ENCODE peak calls at places on chromosomes 3 and 15, in ten cellular contexts. H, C, F, N, W, A, L, D, B and I are unnamed samples.

GRCh38 chr15:87369269-87369668 is 887.3 kb downstream of the NTRK3 start:
- DNase-seq in H (no peak), C (no peak), F (no peak), N (peak; percentile 50), W (no peak), A (no peak), L (no peak), D (no peak), B (no peak), I (peak; percentile 60)

GRCh38 chr15:58985443-58985842 is 2.0 kb upstream of the RNF111 start:
- DNase-seq in H (no peak), C (no peak), F (no peak), N (no peak), W (peak; percentile 60), A (no peak), L (no peak), D (no peak), B (peak; percentile 50), I (peak; percentile 73)

GRCh38 chr3:10026084-10026890 is at the start of gene FANCD2:
- DNase-seq in H (peak; percentile 76), C (peak; percentile 80), F (peak; percentile 16), N (peak; percentile 86), W (peak; percentile 89), A (peak; percentile 90), L (peak; percentile 96), D (peak; percentile 97), B (peak; percentile 92), I (peak; percentile 93)

GRCh38 chr3:50602675-50603191 is 8.8 kb downstream of the CISH start:
- DNase-seq in H (no peak), C (peak; percentile 62), F (no peak), N (no peak), W (no peak), A (no peak), L (no peak), D (no peak), B (no peak), I (no peak)

GRCh38 chr3:158074591-158074990 is 31.6 kb downstream of the SHOX2 start:
- DNase-seq in H (no peak), C (no peak), F (no peak), N (no peak), W (no peak), A (no peak), L (no peak), D (no peak), B (no peak), I (peak; percentile 24)

GRCh38 chr3:44682182-44682896 is 30.1 kb upstream of the ZNF502 start:
- DNase-seq in H (no peak), C (no peak), F (no peak), N (no peak), W (no peak), A (no peak), L (no peak), D (no peak), B (no peak), I (no peak)

GRCh38 chr3:157354722-157355121 is 81.9 kb upstream of the PTX3 start:
- DNase-seq in H (no peak), C (no peak), F (peak; percentile 5), N (peak; percentile 33), W (no peak), A (no peak), L (no peak), D (no peak), B (peak; percentile 37), I (peak; percentile 49)

GRCh38 chr3:186236357-186237020 is 125.5 kb downstream of the DGKG start:
- DNase-seq in H (no peak), C (no peak), F (no peak), N (no peak), W (no peak), A (no peak), L (no peak), D (no peak), B (no peak), I (no peak)

GRCh38 chr3:102979682-102980378 is 545.0 kb downstream of the ZPLD1 start:
- DNase-seq in H (no peak), C (peak; percentile 72), F (no peak), N (peak; percentile 10), W (peak; percentile 78), A (no peak), L (no peak), D (peak; percentile 93), B (no peak), I (peak; percentile 98)

GRCh38 chr3:193826126-193826795 is 233.3 kb downstream of the OPA1 start:
- DNase-seq in H (no peak), C (peak; percentile 68), F (no peak), N (peak; percentile 38), W (peak; percentile 33), A (no peak), L (no peak), D (no peak), B (no peak), I (peak; percentile 36)

GRCh38 chr3:179100652-179101051 is 29.0 kb upstream of the ZMAT3 start:
- DNase-seq in H (no peak), C (no peak), F (no peak), N (no peak), W (peak; percentile 19), A (no peak), L (no peak), D (no peak), B (no peak), I (no peak)

GRCh38 chr15:61841461-61841860 is 218.8 kb downstream of the VPS13C start:
- DNase-seq in H (no peak), C (no peak), F (no peak), N (no peak), W (no peak), A (no peak), L (no peak), D (no peak), B (no peak), I (no peak)

GRCh38 chr3:101189786-101190185 is 130.6 kb downstream of the IMPG2 start:
- DNase-seq in H (no peak), C (no peak), F (no peak), N (no peak), W (no peak), A (no peak), L (no peak), D (no peak), B (no peak), I (peak; percentile 45)

GRCh38 chr3:133608405-133608804 is 34.9 kb downstream of the CDV3 start:
- DNase-seq in H (no peak), C (no peak), F (no peak), N (no peak), W (no peak), A (no peak), L (no peak), D (no peak), B (no peak), I (no peak)